ENCODE peak calls at places on chromosomes 5 and 9, in four cellular contexts. V, D, B and F are unnamed samples.

GRCh38 chr5:141604318-141604717 is 14.5 kb downstream of the DIAPH1 start:
- DNase-seq in V (no peak), D (peak), B (no peak), F (peak)

GRCh38 chr9:89439571-89439970 is 58.3 kb downstream of the SEMA4D start:
- DNase-seq in V (no peak), D (no peak), B (no peak), F (no peak)

GRCh38 chr5:32541241-32541640 is 44.1 kb upstream of the SUB1 start:
- DNase-seq in V (no peak), D (no peak), B (no peak), F (no peak)

GRCh38 chr5:63055421-63055820 is 476.8 kb downstream of the LRRC70 start:
- DNase-seq in V (no peak), D (peak), B (no peak), F (no peak)

GRCh38 chr5:74055446-74056097 is 429.6 kb downstream of the ARHGEF28 start:
- DNase-seq in V (no peak), D (no peak), B (no peak), F (no peak)

GRCh38 chr9:85523202-85523601 is 218.6 kb downstream of the AGTPBP1 start:
- DNase-seq in V (no peak), D (no peak), B (no peak), F (no peak)

GRCh38 chr5:86880785-86881492 is 263.2 kb downstream of the COX7C start:
- DNase-seq in V (peak), D (peak), B (peak), F (peak)

GRCh38 chr5:38749861-38750260 is 96.0 kb upstream of the OSMR start:
- DNase-seq in V (no peak), D (no peak), B (no peak), F (no peak)

GRCh38 chr9:93297659-93298497 is 113.9 kb downstream of the WNK2 start:
- DNase-seq in V (peak), D (no peak), B (no peak), F (no peak)

GRCh38 chr5:34522599-34523381 is 133.3 kb upstream of the RAI14 start:
- DNase-seq in V (peak), D (peak), B (no peak), F (peak)

GRCh38 chr9:97425992-97426336 is 14.1 kb downstream of the TDRD7 start:
- DNase-seq in V (no peak), D (no peak), B (no peak), F (no peak)

GRCh38 chr9:86020731-86021130 is 78.6 kb downstream of the GOLM1 start:
- DNase-seq in V (no peak), D (no peak), B (no peak), F (no peak)

GRCh38 chr5:15142458-15142857 is 270.9 kb upstream of the ANKH start:
- DNase-seq in V (no peak), D (no peak), B (no peak), F (no peak)

GRCh38 chr9:20996809-20997208 is 34.6 kb downstream of the HACD4 start:
- DNase-seq in V (no peak), D (no peak), B (peak), F (no peak)

GRCh38 chr9:134174073-134174449 is 9.7 kb upstream of the RNU6ATAC start:
- DNase-seq in V (no peak), D (no peak), B (no peak), F (peak)

GRCh38 chr9:8961186-8961666 is 1161.6 kb upstream of the DMAC1 start:
- DNase-seq in V (no peak), D (no peak), B (no peak), F (no peak)

GRCh38 chr5:149641000-149641576 is 59.8 kb downstream of the ARHGEF37 start:
- DNase-seq in V (no peak), D (peak), B (no peak), F (no peak)

GRCh38 chr9:22337261-22337660 is 109.4 kb upstream of the DMRTA1 start:
- DNase-seq in V (no peak), D (no peak), B (no peak), F (no peak)

GRCh38 chr9:131656356-131657030 is 83.4 kb downstream of the RAPGEF1 start:
- DNase-seq in V (no peak), D (no peak), B (peak), F (peak)
- TF ChIP-seq SPI1 in V (peak), D (peak), B (peak), F (peak)

DNA sequence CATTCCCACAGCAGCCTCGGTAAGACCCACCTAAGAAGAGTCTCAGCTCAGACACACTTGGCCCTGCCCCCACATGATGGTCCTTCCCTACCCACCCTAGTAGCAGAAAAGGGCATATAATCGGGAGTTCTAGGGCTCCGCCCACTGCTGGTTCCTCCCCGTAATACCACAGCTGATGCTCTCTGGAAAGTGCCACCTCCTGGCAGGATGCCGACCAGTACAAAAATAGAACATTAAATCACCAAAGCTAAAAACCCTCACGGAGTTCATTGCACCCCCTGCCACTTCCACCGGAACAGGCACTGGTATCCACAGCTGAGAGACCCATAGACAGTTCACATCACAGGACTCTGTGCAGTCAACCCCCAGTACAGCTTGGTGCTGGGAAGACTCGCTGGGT is 271.3 kb downstream of the KIAA0825 start:
- DNase-seq in V (no peak), D (no peak), B (no peak), F (no peak)
- TF ChIP-seq SPI1 in V (no peak), D (no peak), B (no peak), F (no peak)

GRCh38 chr9:129709471-129710460 is 43.1 kb downstream of the PTGES start:
- DNase-seq in V (no peak), D (no peak), B (no peak), F (no peak)

GRCh38 chr9:129712595-129713524 is 40.0 kb downstream of the PTGES start:
- DNase-seq in V (no peak), D (no peak), B (no peak), F (no peak)

GRCh38 chr9:129703667-129704355 is 38.4 kb downstream of the PRRX2 start:
- DNase-seq in V (no peak), D (no peak), B (no peak), F (no peak)

GRCh38 chr9:129704797-129705196 is 39.4 kb downstream of the PRRX2 start:
- DNase-seq in V (no peak), D (no peak), B (no peak), F (peak)

GRCh38 chr9:129708799-129709198 is 43.4 kb downstream of the PRRX2 start:
- DNase-seq in V (no peak), D (no peak), B (no peak), F (no peak)
- TF ChIP-seq SPI1 in V (no peak), D (no peak), B (no peak), F (no peak)

DNA sequence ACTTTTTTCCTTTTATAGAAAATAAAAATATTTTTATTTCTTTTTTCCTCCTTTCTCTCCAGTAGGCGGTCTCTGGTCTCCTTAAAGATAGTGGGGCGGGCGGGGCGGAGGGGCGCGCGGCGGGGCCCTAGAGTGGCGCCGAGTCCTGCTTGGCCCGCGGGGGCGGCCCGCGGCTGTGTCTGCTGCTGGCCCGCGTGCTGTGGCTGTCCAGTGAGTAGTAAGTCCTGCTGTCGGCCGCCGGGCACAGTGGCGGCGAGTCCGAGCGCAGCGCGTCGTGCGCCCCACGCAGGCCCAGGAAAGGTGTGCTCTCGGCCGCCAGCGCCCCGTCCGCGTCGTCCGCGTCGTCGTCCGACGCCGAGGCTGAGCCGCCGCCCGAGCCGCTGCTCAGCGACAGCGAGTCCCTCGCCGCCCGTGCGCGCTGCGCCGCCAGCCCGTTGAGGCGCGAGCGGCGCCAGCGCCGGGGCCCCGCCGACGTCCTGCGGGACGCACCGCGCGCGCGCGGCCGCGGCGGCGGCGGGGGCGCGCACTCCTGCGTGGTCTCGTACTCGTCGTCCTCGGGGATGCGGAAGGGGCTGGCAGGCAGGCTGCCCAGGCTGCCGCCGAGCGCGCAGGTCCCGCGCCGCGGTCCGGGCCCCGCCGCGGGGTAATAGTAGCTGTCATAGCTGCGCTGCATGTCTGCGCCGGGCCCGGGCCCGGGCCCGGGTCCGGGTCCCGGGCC is 52.3 kb downstream of the PSD2 start:
- DNase-seq in V (peak), D (peak), B (no peak), F (peak)
- TF ChIP-seq SPI1 in V (no peak), D (no peak), B (no peak), F (no peak)